ENCODE peak calls at places on chromosomes 16 and 17, in seven cellular contexts. H is heart left ventricle, C is sigmoid colon, F is uterus, M is body of pancreas, E is suprapubic skin, Y is tibial nerve. O is an unnamed sample.

GRCh38 chr17:59388070-59388556 is 56.7 kb downstream of the YPEL2 start:
- DNase-seq in H (no peak), C (no peak), F (no peak), M (no peak), E (no peak), Y (no peak), O (no peak)

GRCh38 chr17:57215317-57215716 is 41.0 kb upstream of the MSI2 start:
- DNase-seq in H (no peak), C (no peak), F (peak; percentile 23), M (no peak), E (no peak), Y (no peak), O (no peak)

GRCh38 chr16:22898874-22899348 is 84.9 kb downstream of the HS3ST2 start:
- DNase-seq in H (peak; percentile 81), C (peak; percentile 81), F (peak; percentile 84), M (peak; percentile 65), E (peak; percentile 71), Y (peak; percentile 74), O (peak; percentile 82)

GRCh38 chr16:6481894-6482293 is 850.8 kb upstream of the RBFOX1 start:
- DNase-seq in H (no peak), C (no peak), F (no peak), M (no peak), E (no peak), Y (no peak), O (no peak)

GRCh38 chr17:57855391-57856035 is 5.7 kb upstream of the MRPS23 start:
- DNase-seq in H (no peak), C (peak; percentile 64), F (no peak), M (no peak), E (no peak), Y (no peak), O (no peak)

GRCh38 chr16:71574702-71575101 is 2.2 kb downstream of the TAT start:
- DNase-seq in H (no peak), C (no peak), F (no peak), M (no peak), E (no peak), Y (no peak), O (no peak)

GRCh38 chr16:50566336-50566962 is 18.3 kb downstream of the NKD1 start:
- DNase-seq in H (no peak), C (no peak), F (no peak), M (no peak), E (no peak), Y (no peak), O (no peak)

GRCh38 chr17:41548844-41549595 is 20.9 kb upstream of the KRT19 start:
- DNase-seq in H (peak; percentile 76), C (peak; percentile 85), F (peak; percentile 87), M (peak; percentile 83), E (peak; percentile 83), Y (peak; percentile 94), O (peak; percentile 74)

GRCh38 chr17:39000021-39000601 is 32.9 kb upstream of the FBXO47 start:
- DNase-seq in H (no peak), C (no peak), F (no peak), M (no peak), E (no peak), Y (no peak), O (no peak)

GRCh38 chr16:70649300-70649699 is 2.9 kb downstream of the IL34 start:
- DNase-seq in H (no peak), C (no peak), F (no peak), M (no peak), E (no peak), Y (no peak), O (no peak)

GRCh38 chr16:27366687-27367462 is 35.1 kb upstream of the IL21R start:
- DNase-seq in H (no peak), C (peak; percentile 72), F (no peak), M (no peak), E (no peak), Y (no peak), O (peak; percentile 54)

GRCh38 chr16:23359092-23359760 is 57.1 kb downstream of the SCNN1B start:
- DNase-seq in H (no peak), C (peak; percentile 46), F (no peak), M (no peak), E (no peak), Y (no peak), O (no peak)

GRCh38 chr16:87592018-87592712 is 10.1 kb upstream of the JPH3 start:
- DNase-seq in H (no peak), C (no peak), F (no peak), M (no peak), E (no peak), Y (no peak), O (no peak)

GRCh38 chr17:28499366-28499668 is 6.8 kb upstream of the FOXN1 start:
- DNase-seq in H (no peak), C (no peak), F (no peak), M (no peak), E (no peak), Y (no peak), O (no peak)

GRCh38 chr17:15264542-15264941 is 584 bp downstream of the PMP22 start:
- DNase-seq in H (peak; percentile 54), C (no peak), F (no peak), M (peak; percentile 89), E (no peak), Y (no peak), O (peak; percentile 89)

GRCh38 chr16:88740727-88741055 is 34.4 kb downstream of the CTU2 start:
- DNase-seq in H (no peak), C (no peak), F (no peak), M (no peak), E (no peak), Y (no peak), O (no peak)
- TF ChIP-seq POLR2A in H (no peak), C (no peak), F (no peak), M (no peak), E (no peak), Y (no peak), O (no peak)

DNA sequence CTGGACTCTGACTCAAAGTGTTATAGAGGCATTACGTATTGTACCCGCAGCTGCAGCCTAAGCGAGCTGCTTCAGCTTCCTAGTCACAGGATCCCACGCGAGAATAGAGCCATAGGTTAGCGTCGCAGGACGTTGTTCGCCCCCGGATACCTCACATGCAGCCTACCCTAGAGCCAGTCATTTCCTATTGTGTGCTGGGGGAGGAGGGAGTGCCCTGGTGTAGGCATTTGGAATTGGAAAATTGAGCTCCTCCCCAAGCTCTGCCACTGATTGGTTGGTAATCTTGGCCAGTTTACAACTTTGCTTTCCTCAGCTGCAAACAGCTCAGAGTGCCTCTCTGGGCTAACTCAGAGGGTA is 530 bp downstream of the NAA60 start:
- DNase-seq in H (no peak), C (no peak), F (no peak), M (no peak), E (no peak), Y (no peak), O (peak; percentile 49)
- H3K27ac ChIP-seq in H (peak overlapping the region; percentile 84), C (peak overlapping the region; percentile 54), F (peak overlapping the region; percentile 35), M (no peak overlapping the region), E (peak overlapping the region; percentile 56), Y (peak overlapping the region; percentile 71), O (peak overlapping the region; percentile 67)

GRCh38 chr16:46789499-46790414 is 41.2 kb downstream of the C16orf87 start:
- DNase-seq in H (peak; percentile 85), C (peak; percentile 82), F (peak; percentile 70), M (peak; percentile 85), E (peak; percentile 84), Y (peak; percentile 58), O (peak; percentile 91)
- TF ChIP-seq POLR2A in H (no peak), C (no peak), F (peak; percentile 41), M (peak; percentile 48), E (no peak), Y (no peak), O (no peak)

DNA sequence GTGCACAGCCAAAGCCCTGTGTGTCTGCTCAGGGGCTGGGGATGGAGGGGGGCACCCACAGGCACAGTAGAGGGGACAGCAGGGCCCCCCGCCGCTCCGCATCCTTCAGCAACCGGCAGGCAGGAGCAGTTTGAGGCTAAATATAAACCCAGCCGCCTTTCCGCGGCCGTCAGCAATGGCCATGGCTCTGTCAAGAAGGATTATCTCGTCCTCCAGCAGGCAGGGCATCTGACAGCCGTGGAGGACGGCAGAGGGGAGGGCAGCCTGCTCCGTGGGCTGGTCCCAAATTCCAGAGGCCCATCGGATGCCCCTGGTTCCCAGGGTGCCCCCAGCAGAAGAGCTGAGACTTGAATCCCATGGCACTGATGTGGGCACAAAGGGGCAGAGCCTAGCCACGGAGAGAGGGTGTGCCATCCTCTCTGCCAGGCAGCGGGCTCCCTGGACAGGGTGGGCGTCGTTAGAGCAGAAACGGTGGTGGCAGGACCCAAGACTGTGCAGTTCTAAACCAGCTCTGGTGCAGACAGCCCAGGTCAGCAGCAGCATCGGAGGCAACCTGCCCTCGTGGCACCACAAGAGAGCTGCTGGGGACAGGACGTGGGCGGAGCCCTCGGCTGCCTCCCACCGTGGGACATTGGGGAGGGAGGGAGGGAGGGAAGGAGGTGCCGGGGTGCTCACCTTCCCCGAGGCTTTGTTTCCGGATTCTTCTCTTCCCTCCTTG is 198.8 kb upstream of the CIBAR2 start:
- DNase-seq in H (no peak), C (no peak), F (no peak), M (no peak), E (no peak), Y (no peak), O (peak; percentile 66)
- H3K27ac ChIP-seq in H (no peak overlapping the region), C (no peak overlapping the region), F (no peak overlapping the region), M (no peak overlapping the region), E (no peak overlapping the region), Y (peak overlapping the region; percentile 82), O (no peak overlapping the region)

O was measured in Peyer's patch.